ENCODE peak calls at places on chromosomes 5 and 9, in four cellular contexts. One of them, this sample, is unnamed.

GRCh38 chr9:34642679-34643078 is 3.8 kb upstream of the GALT start:
- DNase-seq in psoas muscle: no peak
- DNase-seq in heart right ventricle: no peak
- DNase-seq in stomach: no peak
- DNase-seq in this sample: no peak

GRCh38 chr9:21833090-21833801 is 30.8 kb downstream of the MTAP start:
- DNase-seq in heart right ventricle: no peak
- DNase-seq in psoas muscle: no peak
- DNase-seq in stomach: no peak
- DNase-seq in this sample: no peak

GRCh38 chr9:95773061-95773433 is 102.4 kb upstream of the ERCC6L2 start:
- DNase-seq in heart right ventricle: no peak
- DNase-seq in psoas muscle: no peak
- DNase-seq in stomach: no peak
- DNase-seq in this sample: no peak

GRCh38 chr5:143239877-143240518 is 163.5 kb downstream of the NR3C1 start:
- DNase-seq in stomach: no peak
- DNase-seq in heart right ventricle: no peak
- DNase-seq in psoas muscle: no peak
- DNase-seq in this sample: no peak

GRCh38 chr9:125969462-125969861 is 222.3 kb downstream of the PBX3 start:
- DNase-seq in heart right ventricle: no peak
- DNase-seq in psoas muscle: no peak
- DNase-seq in stomach: no peak
- DNase-seq in this sample: no peak

GRCh38 chr5:63255609-63256008 is 677.0 kb downstream of the LRRC70 start:
- DNase-seq in psoas muscle: no peak
- DNase-seq in stomach: no peak
- DNase-seq in heart right ventricle: no peak
- DNase-seq in this sample: no peak

GRCh38 chr5:40386293-40386692 is 293.4 kb upstream of the PTGER4 start:
- DNase-seq in psoas muscle: no peak
- DNase-seq in heart right ventricle: no peak
- DNase-seq in stomach: no peak
- DNase-seq in this sample: peak; percentile 84

GRCh38 chr9:94250456-94250855 is 8.6 kb upstream of the ZNF169 start:
- DNase-seq in psoas muscle: no peak
- DNase-seq in heart right ventricle: no peak
- DNase-seq in stomach: no peak
- DNase-seq in this sample: no peak

DNA sequence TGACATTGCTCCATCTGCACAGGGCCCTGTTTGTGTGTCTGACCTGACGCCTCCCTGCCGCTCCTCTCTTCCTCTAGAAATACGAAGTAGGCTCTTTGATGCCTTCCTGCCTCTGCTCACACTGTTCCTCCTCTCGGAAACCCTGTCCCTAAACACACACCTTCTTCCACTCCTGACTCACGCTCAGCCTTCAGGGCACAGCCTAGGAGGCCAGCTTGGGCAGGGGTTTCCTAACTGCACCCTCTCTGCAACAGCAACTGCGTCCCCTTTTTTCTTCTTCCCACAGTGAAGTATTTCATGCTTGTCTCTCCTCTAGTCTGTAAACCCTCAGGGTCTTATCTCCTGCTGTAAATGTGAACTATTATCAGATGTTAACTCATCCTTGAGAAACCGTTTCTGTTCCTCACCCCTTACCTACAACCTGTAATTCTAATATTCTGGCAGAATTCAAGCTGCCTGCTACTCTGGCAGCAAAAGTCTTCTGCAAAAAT is 100.1 kb downstream of the DAPK1 start:
- DNase-seq in psoas muscle: no peak
- DNase-seq in heart right ventricle: no peak
- DNase-seq in stomach: no peak
- DNase-seq in this sample: no peak
- H3K4me1 ChIP-seq in psoas muscle: peaks cover 28% of the 10 kb centered on the region
- H3K4me1 ChIP-seq in heart right ventricle: peaks cover 12% of the 10 kb centered on the region
- H3K4me1 ChIP-seq in stomach: peaks cover 92% of the 10 kb centered on the region
- H3K4me1 ChIP-seq in this sample: peaks cover 48% of the 10 kb centered on the region

DNA sequence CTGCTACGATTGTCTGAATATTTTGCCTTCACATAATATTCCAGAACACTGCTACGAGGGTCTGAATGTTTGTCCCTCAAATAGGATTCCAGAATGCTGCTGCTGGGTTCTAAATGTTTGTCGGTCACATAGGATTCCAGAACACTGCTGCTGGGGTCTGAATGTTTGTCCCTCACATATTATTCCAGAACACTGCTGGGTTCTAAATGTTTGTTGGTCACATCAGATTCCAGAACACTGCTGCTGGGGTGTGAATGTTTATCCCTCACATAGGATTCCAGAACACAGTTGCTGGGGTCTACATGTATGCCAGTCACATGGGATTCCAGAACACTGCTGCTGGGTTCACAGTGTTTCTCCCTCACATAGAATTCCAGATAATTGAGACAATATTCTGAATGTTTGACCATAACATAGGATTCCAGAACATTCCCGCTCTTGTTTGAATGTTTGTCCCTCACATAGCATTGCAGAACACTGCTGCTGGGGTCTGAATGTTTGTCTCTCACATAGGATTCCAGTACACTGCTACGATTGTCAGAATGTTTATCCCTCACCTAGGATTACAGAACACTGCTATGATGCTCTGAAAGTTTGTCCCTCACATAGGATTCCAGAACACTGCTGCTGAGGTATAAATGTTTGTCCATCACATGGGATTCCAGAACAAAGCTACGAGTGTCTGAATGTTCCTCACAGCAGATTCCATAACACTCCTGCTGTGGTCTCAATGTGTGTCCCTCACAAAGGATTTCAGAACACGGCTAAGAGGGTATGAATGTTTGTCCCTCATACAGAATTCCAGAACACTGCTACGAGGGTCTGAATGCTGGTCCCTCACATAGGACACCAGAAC is 201.8 kb downstream of the FOXD4L6 start:
- DNase-seq in heart right ventricle: no peak
- DNase-seq in stomach: no peak
- DNase-seq in psoas muscle: no peak
- DNase-seq in this sample: no peak
- H3K9me3 ChIP-seq in heart right ventricle: peaks cover 73% of the 10 kb centered on the region
- H3K9me3 ChIP-seq in stomach: peaks cover 60% of the 10 kb centered on the region
- H3K9me3 ChIP-seq in psoas muscle: peaks cover 75% of the 10 kb centered on the region
- H3K9me3 ChIP-seq in this sample: peaks cover 3% of the 10 kb centered on the region

DNA sequence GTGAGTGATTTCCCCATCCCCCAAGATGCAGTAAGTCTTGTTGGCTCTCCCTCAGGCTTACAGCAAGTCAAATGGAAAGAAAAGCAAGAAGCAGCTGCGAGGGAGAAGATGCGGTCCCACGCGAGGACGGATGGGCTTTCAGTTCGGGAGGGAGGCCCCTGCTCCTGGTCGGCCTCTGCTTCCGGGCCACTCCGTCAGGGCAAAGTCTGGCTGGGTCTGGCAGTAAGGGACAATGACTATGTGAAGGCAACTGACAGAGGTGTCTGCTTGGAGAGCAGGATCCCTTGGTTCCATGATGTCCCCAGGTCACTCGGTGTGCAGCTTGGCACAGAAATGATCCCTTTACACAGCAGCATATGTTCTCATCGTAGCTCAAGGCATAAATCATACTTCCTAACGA is 146.7 kb downstream of the HSPA4 start:
- DNase-seq in stomach: no peak
- DNase-seq in psoas muscle: no peak
- DNase-seq in heart right ventricle: no peak
- DNase-seq in this sample: no peak
- H3K4me3 ChIP-seq in stomach: no peak overlapping the region
- H3K4me3 ChIP-seq in psoas muscle: no peak overlapping the region
- H3K4me3 ChIP-seq in heart right ventricle: no peak overlapping the region
- H3K4me3 ChIP-seq in this sample: no peak overlapping the region

DNA sequence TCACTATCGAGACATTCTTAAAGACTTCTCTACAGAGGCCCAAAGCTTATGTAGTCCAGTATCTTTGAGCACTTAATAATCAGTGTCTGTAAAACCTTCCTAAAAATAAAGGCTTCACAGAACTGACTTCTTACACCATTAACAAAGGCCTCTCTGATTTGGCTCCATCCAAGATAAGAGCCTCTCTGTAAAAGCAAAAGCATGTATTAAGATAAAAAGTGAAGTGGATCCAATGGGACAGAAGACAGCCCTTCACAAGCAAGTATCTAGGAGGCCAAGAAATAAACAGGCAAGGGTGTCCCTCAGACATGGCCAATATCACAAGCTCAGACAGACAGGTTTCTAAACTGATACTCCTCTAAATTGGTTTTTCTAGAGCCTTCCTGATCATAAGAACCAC is 11.9 kb downstream of the LHFPL2 start:
- DNase-seq in heart right ventricle: no peak
- DNase-seq in stomach: no peak
- DNase-seq in psoas muscle: no peak
- DNase-seq in this sample: no peak
- H3K4me1 ChIP-seq in heart right ventricle: peaks cover 52% of the 10 kb centered on the region
- H3K4me1 ChIP-seq in stomach: peaks cover 60% of the 10 kb centered on the region
- H3K4me1 ChIP-seq in psoas muscle: peaks cover 31% of the 10 kb centered on the region
- H3K4me1 ChIP-seq in this sample: peaks cover 26% of the 10 kb centered on the region

GRCh38 chr5:157800109-157800508 is 56.6 kb downstream of the LSM11 start:
- DNase-seq in heart right ventricle: no peak
- DNase-seq in psoas muscle: no peak
- DNase-seq in stomach: no peak
- DNase-seq in this sample: no peak
- H3K9me3 ChIP-seq in heart right ventricle: no peaks in the 10 kb centered on the region
- H3K9me3 ChIP-seq in psoas muscle: no peaks in the 10 kb centered on the region
- H3K9me3 ChIP-seq in stomach: no peaks in the 10 kb centered on the region
- H3K9me3 ChIP-seq in this sample: no peaks in the 10 kb centered on the region

GRCh38 chr9:71648453-71648852 is 119.9 kb downstream of the CEMIP2 start:
- DNase-seq in psoas muscle: no peak
- DNase-seq in heart right ventricle: no peak
- DNase-seq in stomach: no peak
- DNase-seq in this sample: no peak

GRCh38 chr9:71643330-71643729 is 125.0 kb downstream of the CEMIP2 start:
- DNase-seq in stomach: no peak
- DNase-seq in psoas muscle: no peak
- DNase-seq in heart right ventricle: no peak
- DNase-seq in this sample: no peak

GRCh38 chr9:71644819-71645362 is 123.4 kb downstream of the CEMIP2 start:
- DNase-seq in stomach: no peak
- DNase-seq in psoas muscle: no peak
- DNase-seq in heart right ventricle: no peak
- DNase-seq in this sample: no peak

GRCh38 chr9:71646131-71646530 is 122.2 kb downstream of the CEMIP2 start:
- DNase-seq in psoas muscle: no peak
- DNase-seq in heart right ventricle: no peak
- DNase-seq in stomach: no peak
- DNase-seq in this sample: no peak

GRCh38 chr9:71647094-71647591 is 121.2 kb downstream of the CEMIP2 start:
- DNase-seq in heart right ventricle: peak; percentile 68
- DNase-seq in stomach: peak; percentile 63
- DNase-seq in psoas muscle: peak; percentile 62
- DNase-seq in this sample: peak; percentile 73
- H3K4me3 ChIP-seq in heart right ventricle: no peak overlapping the region
- H3K4me3 ChIP-seq in stomach: no peak overlapping the region
- H3K4me3 ChIP-seq in psoas muscle: no peak overlapping the region
- H3K4me3 ChIP-seq in this sample: no peak overlapping the region

DNA sequence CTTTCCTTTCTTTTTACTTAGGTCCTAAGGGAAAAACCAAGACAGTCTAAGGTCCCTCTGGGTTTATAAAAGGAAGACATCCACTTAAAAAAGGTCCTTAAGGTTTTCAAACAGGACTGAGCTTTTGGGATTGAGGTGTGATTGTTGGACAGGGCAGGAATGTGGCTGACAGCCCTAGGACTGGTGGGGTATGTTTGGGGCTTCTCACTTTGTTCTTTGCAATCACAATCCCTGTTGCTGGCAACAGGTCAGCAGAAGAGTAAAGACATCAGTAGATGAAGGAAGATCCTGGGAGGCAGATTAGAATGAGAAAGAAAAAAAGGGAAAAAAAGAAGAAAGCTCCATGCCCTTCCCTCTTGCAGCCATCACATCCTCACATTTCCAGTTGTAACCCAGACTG is 101.4 kb upstream of the TARS1 start:
- DNase-seq in psoas muscle: no peak
- DNase-seq in stomach: no peak
- DNase-seq in heart right ventricle: no peak
- DNase-seq in this sample: no peak
- H3K4me1 ChIP-seq in psoas muscle: no peaks in the 10 kb centered on the region
- H3K4me1 ChIP-seq in stomach: no peaks in the 10 kb centered on the region
- H3K4me1 ChIP-seq in heart right ventricle: no peaks in the 10 kb centered on the region
- H3K4me1 ChIP-seq in this sample: peaks cover 5% of the 10 kb centered on the region